ENCODE peak calls at places on chromosomes 6 and 20, in seven cellular contexts. One of them, this sample, is unnamed.

GRCh38 chr6:108160009-108160408 is 5.8 kb upstream of the NR2E1 start:
- DNase-seq in sigmoid colon: no peak
- DNase-seq in naive thymus-derived CD4-positive, alpha-beta T cell: no peak
- DNase-seq in skeletal muscle cell: no peak
- DNase-seq in activated T-cell treated with anti-CD3 and anti-CD28 coated beads, Interleukin-2, amount 50 U/mL, for 72 hours: no peak
- DNase-seq in GM13977: no peak
- DNase-seq in fibroblast of pulmonary artery: no peak
- DNase-seq in this sample: no peak

GRCh38 chr6:132298344-132298949 is 102.8 kb downstream of the MOXD1 start:
- DNase-seq in sigmoid colon: no peak
- DNase-seq in activated T-cell treated with anti-CD3 and anti-CD28 coated beads, Interleukin-2, amount 50 U/mL, for 72 hours: peak
- DNase-seq in GM13977: peak
- DNase-seq in naive thymus-derived CD4-positive, alpha-beta T cell: no peak
- DNase-seq in skeletal muscle cell: no peak
- DNase-seq in fibroblast of pulmonary artery: peak
- DNase-seq in this sample: peak

GRCh38 chr20:51979226-51979625 is 176.9 kb upstream of the SALL4 start:
- DNase-seq in GM13977: no peak
- DNase-seq in skeletal muscle cell: no peak
- DNase-seq in naive thymus-derived CD4-positive, alpha-beta T cell: no peak
- DNase-seq in sigmoid colon: no peak
- DNase-seq in fibroblast of pulmonary artery: no peak
- DNase-seq in activated T-cell treated with anti-CD3 and anti-CD28 coated beads, Interleukin-2, amount 50 U/mL, for 72 hours: no peak
- DNase-seq in this sample: no peak

GRCh38 chr6:157265186-157265585 is 58.1 kb downstream of the TMEM242 start:
- DNase-seq in GM13977: no peak
- DNase-seq in activated T-cell treated with anti-CD3 and anti-CD28 coated beads, Interleukin-2, amount 50 U/mL, for 72 hours: no peak
- DNase-seq in naive thymus-derived CD4-positive, alpha-beta T cell: no peak
- DNase-seq in fibroblast of pulmonary artery: no peak
- DNase-seq in sigmoid colon: peak
- DNase-seq in skeletal muscle cell: no peak
- DNase-seq in this sample: no peak

GRCh38 chr20:53502820-53503219 is 90.8 kb downstream of the ZNF217 start:
- DNase-seq in skeletal muscle cell: no peak
- DNase-seq in GM13977: no peak
- DNase-seq in sigmoid colon: no peak
- DNase-seq in fibroblast of pulmonary artery: no peak
- DNase-seq in activated T-cell treated with anti-CD3 and anti-CD28 coated beads, Interleukin-2, amount 50 U/mL, for 72 hours: no peak
- DNase-seq in naive thymus-derived CD4-positive, alpha-beta T cell: no peak
- DNase-seq in this sample: no peak

GRCh38 chr6:163384510-163384909 is 30.0 kb upstream of the QKI start:
- DNase-seq in sigmoid colon: no peak
- DNase-seq in fibroblast of pulmonary artery: no peak
- DNase-seq in skeletal muscle cell: no peak
- DNase-seq in naive thymus-derived CD4-positive, alpha-beta T cell: no peak
- DNase-seq in activated T-cell treated with anti-CD3 and anti-CD28 coated beads, Interleukin-2, amount 50 U/mL, for 72 hours: no peak
- DNase-seq in GM13977: no peak
- DNase-seq in this sample: no peak

GRCh38 chr6:85483861-85484260 is 34.0 kb downstream of the NT5E start:
- DNase-seq in GM13977: no peak
- DNase-seq in fibroblast of pulmonary artery: no peak
- DNase-seq in activated T-cell treated with anti-CD3 and anti-CD28 coated beads, Interleukin-2, amount 50 U/mL, for 72 hours: no peak
- DNase-seq in sigmoid colon: no peak
- DNase-seq in naive thymus-derived CD4-positive, alpha-beta T cell: no peak
- DNase-seq in skeletal muscle cell: no peak
- DNase-seq in this sample: no peak

GRCh38 chr20:8372819-8373218 is 240.8 kb downstream of the PLCB1 start:
- DNase-seq in naive thymus-derived CD4-positive, alpha-beta T cell: no peak
- DNase-seq in activated T-cell treated with anti-CD3 and anti-CD28 coated beads, Interleukin-2, amount 50 U/mL, for 72 hours: no peak
- DNase-seq in skeletal muscle cell: no peak
- DNase-seq in fibroblast of pulmonary artery: no peak
- DNase-seq in sigmoid colon: no peak
- DNase-seq in GM13977: no peak
- DNase-seq in this sample: no peak

GRCh38 chr20:8805737-8806442 is 263.0 kb upstream of the PLCB4 start:
- DNase-seq in skeletal muscle cell: no peak
- DNase-seq in fibroblast of pulmonary artery: no peak
- DNase-seq in GM13977: no peak
- DNase-seq in sigmoid colon: no peak
- DNase-seq in activated T-cell treated with anti-CD3 and anti-CD28 coated beads, Interleukin-2, amount 50 U/mL, for 72 hours: no peak
- DNase-seq in naive thymus-derived CD4-positive, alpha-beta T cell: no peak
- DNase-seq in this sample: peak

GRCh38 chr6:34289137-34289536 is 40.3 kb upstream of the SMIM29 start:
- DNase-seq in activated T-cell treated with anti-CD3 and anti-CD28 coated beads, Interleukin-2, amount 50 U/mL, for 72 hours: no peak
- DNase-seq in naive thymus-derived CD4-positive, alpha-beta T cell: no peak
- DNase-seq in GM13977: no peak
- DNase-seq in skeletal muscle cell: no peak
- DNase-seq in fibroblast of pulmonary artery: no peak
- DNase-seq in sigmoid colon: no peak
- DNase-seq in this sample: no peak

GRCh38 chr20:25252686-25253421 is 5.0 kb downstream of the PYGB start:
- DNase-seq in skeletal muscle cell: no peak
- DNase-seq in GM13977: no peak
- DNase-seq in sigmoid colon: no peak
- DNase-seq in fibroblast of pulmonary artery: no peak
- DNase-seq in activated T-cell treated with anti-CD3 and anti-CD28 coated beads, Interleukin-2, amount 50 U/mL, for 72 hours: no peak
- DNase-seq in naive thymus-derived CD4-positive, alpha-beta T cell: no peak
- DNase-seq in this sample: no peak

GRCh38 chr6:167993169-167993568 is 4.3 kb upstream of the KIF25 start:
- DNase-seq in activated T-cell treated with anti-CD3 and anti-CD28 coated beads, Interleukin-2, amount 50 U/mL, for 72 hours: no peak
- DNase-seq in sigmoid colon: no peak
- DNase-seq in GM13977: no peak
- DNase-seq in fibroblast of pulmonary artery: no peak
- DNase-seq in skeletal muscle cell: no peak
- DNase-seq in naive thymus-derived CD4-positive, alpha-beta T cell: no peak
- DNase-seq in this sample: no peak

GRCh38 chr6:145071836-145072235 is 663.5 kb downstream of the EPM2A start:
- DNase-seq in activated T-cell treated with anti-CD3 and anti-CD28 coated beads, Interleukin-2, amount 50 U/mL, for 72 hours: no peak
- DNase-seq in naive thymus-derived CD4-positive, alpha-beta T cell: no peak
- DNase-seq in sigmoid colon: no peak
- DNase-seq in GM13977: no peak
- DNase-seq in fibroblast of pulmonary artery: peak
- DNase-seq in skeletal muscle cell: peak
- DNase-seq in this sample: peak